ENCODE peak calls at places on chromosomes 5 and 9, in five cellular contexts. G, D, J, B and T are unnamed samples.

GRCh38 chr9:91949946-91950664 is at the start of gene ROR2:
- DNase-seq in G (peak), D (no peak), J (peak), B (peak), T (peak)

GRCh38 chr5:95924720-95925119 is 36.9 kb downstream of the ELL2 start:
- DNase-seq in G (no peak), D (no peak), J (no peak), B (peak), T (no peak)

GRCh38 chr5:133974142-133974541 is 5.7 kb upstream of the C5orf15 start:
- DNase-seq in G (no peak), D (no peak), J (no peak), B (no peak), T (no peak)

GRCh38 chr9:21160178-21160577 is 6.3 kb downstream of the IFNA21 start:
- DNase-seq in G (no peak), D (peak), J (no peak), B (peak), T (no peak)

GRCh38 chr9:132014218-132014800 is 65.4 kb downstream of the MED27 start:
- DNase-seq in G (no peak), D (no peak), J (no peak), B (peak), T (no peak)

GRCh38 chr9:79120533-79121315 is 451.0 kb upstream of the TLE4 start:
- DNase-seq in G (no peak), D (no peak), J (no peak), B (no peak), T (no peak)

GRCh38 chr5:76083555-76084495 is 642 bp downstream of the SV2C start:
- DNase-seq in G (no peak), D (no peak), J (no peak), B (peak), T (no peak)

GRCh38 chr5:38845555-38846378 is at the start of gene OSMR:
- DNase-seq in G (peak), D (no peak), J (peak), B (peak), T (peak)

GRCh38 chr9:113530942-113531341 is 67.4 kb downstream of the RGS3 start:
- DNase-seq in G (no peak), D (no peak), J (no peak), B (no peak), T (no peak)

GRCh38 chr5:31824886-31825774 is 186.2 kb downstream of the PDZD2 start:
- DNase-seq in G (peak), D (no peak), J (peak), B (peak), T (no peak)

GRCh38 chr5:155878991-155879575 is 447.9 kb upstream of the SGCD start:
- DNase-seq in G (no peak), D (no peak), J (no peak), B (no peak), T (no peak)